ENCODE peak calls at places on chromosomes 5 and 9, in four cellular contexts. One of them, this sample, is unnamed.

GRCh38 chr9:69255591-69255990 is 69.4 kb upstream of the ENTREP1 start:
- DNase-seq in NCI-H1105: no peak
- DNase-seq in NCI-H1417: no peak
- DNase-seq in uterus: no peak
- DNase-seq in this sample: no peak

GRCh38 chr9:130474131-130474530 is 29.4 kb downstream of the ASS1 start:
- DNase-seq in NCI-H1105: no peak
- DNase-seq in NCI-H1417: no peak
- DNase-seq in uterus: no peak
- DNase-seq in this sample: no peak

GRCh38 chr5:54988817-54989216 is 3.4 kb upstream of the ESM1 start:
- DNase-seq in NCI-H1105: no peak
- DNase-seq in NCI-H1417: no peak
- DNase-seq in uterus: no peak
- DNase-seq in this sample: no peak

GRCh38 chr9:87516222-87516930 is 18.7 kb downstream of the DAPK1 start:
- DNase-seq in NCI-H1105: no peak
- DNase-seq in NCI-H1417: no peak
- DNase-seq in uterus: peak
- DNase-seq in this sample: no peak

GRCh38 chr5:982377-983237 is 26.0 kb upstream of the NKD2 start:
- DNase-seq in NCI-H1105: no peak
- DNase-seq in NCI-H1417: no peak
- DNase-seq in uterus: no peak
- DNase-seq in this sample: no peak

GRCh38 chr9:68953771-68954170 is 60.1 kb downstream of the PRKACG start:
- DNase-seq in NCI-H1105: no peak
- DNase-seq in NCI-H1417: no peak
- DNase-seq in uterus: no peak
- DNase-seq in this sample: no peak

GRCh38 chr5:142908659-142909058 is 138.5 kb downstream of the ARHGAP26 start:
- DNase-seq in NCI-H1105: no peak
- DNase-seq in NCI-H1417: no peak
- DNase-seq in uterus: no peak
- DNase-seq in this sample: no peak

GRCh38 chr9:121819511-121820231 is 168.2 kb downstream of the DAB2IP start:
- DNase-seq in NCI-H1105: no peak
- DNase-seq in NCI-H1417: peak
- DNase-seq in uterus: no peak
- DNase-seq in this sample: no peak

GRCh38 chr5:141507387-141508091 is 18.7 kb downstream of the PCDHGC5 start:
- DNase-seq in NCI-H1105: no peak
- DNase-seq in NCI-H1417: no peak
- DNase-seq in uterus: peak
- DNase-seq in this sample: no peak

GRCh38 chr5:176579323-176579722 is 30.2 kb downstream of the CDHR2 start:
- DNase-seq in NCI-H1105: no peak
- DNase-seq in NCI-H1417: no peak
- DNase-seq in uterus: no peak
- DNase-seq in this sample: no peak

GRCh38 chr5:89930591-89931383 is 478.8 kb downstream of the CETN3 start:
- DNase-seq in NCI-H1105: no peak
- DNase-seq in NCI-H1417: no peak
- DNase-seq in uterus: no peak
- DNase-seq in this sample: no peak

GRCh38 chr9:135244751-135245221 is 157.3 kb downstream of the OLFM1 start:
- DNase-seq in NCI-H1105: peak
- DNase-seq in NCI-H1417: no peak
- DNase-seq in uterus: no peak
- DNase-seq in this sample: no peak

GRCh38 chr5:153610009-153610408 is 119.5 kb downstream of the GRIA1 start:
- DNase-seq in NCI-H1105: no peak
- DNase-seq in NCI-H1417: no peak
- DNase-seq in uterus: no peak
- DNase-seq in this sample: no peak

GRCh38 chr9:114289106-114289505 is 33.8 kb upstream of the ORM1 start:
- DNase-seq in NCI-H1105: no peak
- DNase-seq in NCI-H1417: no peak
- DNase-seq in uterus: peak
- DNase-seq in this sample: no peak

GRCh38 chr9:19493174-19493811 is 84.5 kb downstream of the ACER2 start:
- DNase-seq in NCI-H1105: peak
- DNase-seq in NCI-H1417: peak
- DNase-seq in uterus: peak
- DNase-seq in this sample: no peak

GRCh38 chr9:101026824-101027223 is 1.7 kb upstream of the PLPPR1 start:
- DNase-seq in NCI-H1105: peak
- DNase-seq in NCI-H1417: peak
- DNase-seq in uterus: no peak
- DNase-seq in this sample: peak

GRCh38 chr5:40746703-40747102 is 9.1 kb downstream of the TTC33 start:
- DNase-seq in NCI-H1105: no peak
- DNase-seq in NCI-H1417: no peak
- DNase-seq in uterus: no peak
- DNase-seq in this sample: no peak

This sample was measured in NCI-H510A.